ENCODE peak calls at places on chromosomes 13 and 19, in seven cellular contexts. One of them, this sample, is unnamed.
A peak's percentile ranks its signal among the peaks of the same experiment; 100 is the strongest.

GRCh38 chr13:32468502-32469147 is 40.7 kb upstream of the N4BP2L1 start:
- DNase-seq in ELR: no peak
- DNase-seq in NCI-H2171: no peak
- DNase-seq in activated T-cell treated with anti-CD3 and anti-CD28 coated beads, Interleukin-2, amount 50 U/mL, for 72 hours: no peak
- DNase-seq in activated gamma-delta T cell treated with Interleukin-2 at 50 U/mL for 16 hours: no peak
- DNase-seq in putamen: no peak
- DNase-seq in PC-9: no peak
- DNase-seq in this sample: no peak

GRCh38 chr19:49347835-49348234 is 12.6 kb downstream of the CD37 start:
- DNase-seq in ELR: peak; percentile 77
- DNase-seq in activated gamma-delta T cell treated with Interleukin-2 at 50 U/mL for 16 hours: no peak
- DNase-seq in NCI-H2171: peak; percentile 48
- DNase-seq in PC-9: peak; percentile 58
- DNase-seq in activated T-cell treated with anti-CD3 and anti-CD28 coated beads, Interleukin-2, amount 50 U/mL, for 72 hours: no peak
- DNase-seq in putamen: no peak
- DNase-seq in this sample: no peak

GRCh38 chr19:2289714-2290435 is 7.9 kb upstream of the PEAK3 start:
- DNase-seq in putamen: no peak
- DNase-seq in activated gamma-delta T cell treated with Interleukin-2 at 50 U/mL for 16 hours: peak; percentile 72
- DNase-seq in ELR: peak; percentile 31
- DNase-seq in NCI-H2171: no peak
- DNase-seq in PC-9: no peak
- DNase-seq in activated T-cell treated with anti-CD3 and anti-CD28 coated beads, Interleukin-2, amount 50 U/mL, for 72 hours: peak; percentile 70
- DNase-seq in this sample: peak; percentile 85

GRCh38 chr19:30811397-30812098 is 439.4 kb downstream of the ZNF536 start:
- DNase-seq in PC-9: no peak
- DNase-seq in ELR: no peak
- DNase-seq in NCI-H2171: no peak
- DNase-seq in putamen: no peak
- DNase-seq in activated T-cell treated with anti-CD3 and anti-CD28 coated beads, Interleukin-2, amount 50 U/mL, for 72 hours: no peak
- DNase-seq in activated gamma-delta T cell treated with Interleukin-2 at 50 U/mL for 16 hours: no peak
- DNase-seq in this sample: no peak

GRCh38 chr19:17406039-17406886 is 833 bp upstream of the BST2 start:
- DNase-seq in activated T-cell treated with anti-CD3 and anti-CD28 coated beads, Interleukin-2, amount 50 U/mL, for 72 hours: peak; percentile 63
- DNase-seq in activated gamma-delta T cell treated with Interleukin-2 at 50 U/mL for 16 hours: no peak
- DNase-seq in ELR: peak; percentile 47
- DNase-seq in PC-9: no peak
- DNase-seq in NCI-H2171: no peak
- DNase-seq in putamen: no peak
- DNase-seq in this sample: peak; percentile 52

GRCh38 chr19:29442094-29442493 is 83.7 kb upstream of the VSTM2B start:
- DNase-seq in ELR: no peak
- DNase-seq in activated T-cell treated with anti-CD3 and anti-CD28 coated beads, Interleukin-2, amount 50 U/mL, for 72 hours: no peak
- DNase-seq in NCI-H2171: no peak
- DNase-seq in PC-9: no peak
- DNase-seq in putamen: no peak
- DNase-seq in activated gamma-delta T cell treated with Interleukin-2 at 50 U/mL for 16 hours: no peak
- DNase-seq in this sample: no peak

GRCh38 chr19:58570770-58571574 is 2.2 kb downstream of the MZF1 start:
- DNase-seq in putamen: no peak
- DNase-seq in activated gamma-delta T cell treated with Interleukin-2 at 50 U/mL for 16 hours: no peak
- DNase-seq in activated T-cell treated with anti-CD3 and anti-CD28 coated beads, Interleukin-2, amount 50 U/mL, for 72 hours: no peak
- DNase-seq in ELR: no peak
- DNase-seq in PC-9: no peak
- DNase-seq in NCI-H2171: no peak
- DNase-seq in this sample: no peak

GRCh38 chr13:112783946-112784500 is 94.2 kb downstream of the ATP11A start:
- DNase-seq in putamen: no peak
- DNase-seq in activated T-cell treated with anti-CD3 and anti-CD28 coated beads, Interleukin-2, amount 50 U/mL, for 72 hours: no peak
- DNase-seq in NCI-H2171: no peak
- DNase-seq in ELR: no peak
- DNase-seq in activated gamma-delta T cell treated with Interleukin-2 at 50 U/mL for 16 hours: no peak
- DNase-seq in PC-9: no peak
- DNase-seq in this sample: no peak

GRCh38 chr13:24516919-24517318 is 4.3 kb upstream of the PARP4 start:
- DNase-seq in putamen: peak; percentile 36
- DNase-seq in activated gamma-delta T cell treated with Interleukin-2 at 50 U/mL for 16 hours: no peak
- DNase-seq in ELR: no peak
- DNase-seq in NCI-H2171: no peak
- DNase-seq in activated T-cell treated with anti-CD3 and anti-CD28 coated beads, Interleukin-2, amount 50 U/mL, for 72 hours: no peak
- DNase-seq in PC-9: no peak
- DNase-seq in this sample: no peak

This sample was measured in GM10248.